ENCODE peak calls at places on chromosomes 1 and 21, in five cellular contexts. F is psoas muscle, T is HCT116, I is fibroblast of lung, Y is right atrium auricular region. A is an unnamed sample.

GRCh38 chr1:12159826-12160225 is 7.0 kb upstream of the TNFRSF1B start:
- DNase-seq in T (peak; percentile 47), Y (no peak), F (no peak), I (no peak), A (no peak)

GRCh38 chr1:6260433-6260934 is 414 bp downstream of the GPR153 start:
- DNase-seq in I (no peak), T (no peak), F (peak; percentile 57), Y (no peak), A (no peak)

GRCh38 chr1:230794431-230794830 is 47.2 kb downstream of the CAPN9 start:
- DNase-seq in T (no peak), I (no peak), F (no peak), Y (no peak), A (no peak)

GRCh38 chr1:43239484-43239883 is 30.3 kb upstream of the TMEM125 start:
- DNase-seq in F (no peak), Y (no peak), T (no peak), I (no peak), A (no peak)

GRCh38 chr1:147612366-147612765 is 58.0 kb downstream of the ACP6 start:
- DNase-seq in T (no peak), Y (no peak), I (no peak), F (no peak), A (no peak)

GRCh38 chr1:181133441-181133951 is 45.0 kb downstream of the IER5 start:
- DNase-seq in F (no peak), Y (no peak), T (no peak), I (no peak), A (no peak)

GRCh38 chr1:23168079-23168461 is 586 bp downstream of the LUZP1 start:
- DNase-seq in F (peak; percentile 31), T (no peak), Y (peak; percentile 43), I (no peak), A (no peak)

GRCh38 chr1:30416221-30416820 is 307.1 kb downstream of the MATN1 start:
- DNase-seq in Y (no peak), F (no peak), I (no peak), T (no peak), A (no peak)

GRCh38 chr1:116991918-116992317 is 9.6 kb upstream of the CD101 start:
- DNase-seq in T (no peak), F (no peak), Y (no peak), I (no peak), A (no peak)

GRCh38 chr1:55962472-55962871 is 616.9 kb downstream of the PLPP3 start:
- DNase-seq in I (no peak), Y (no peak), F (no peak), T (no peak), A (no peak)

GRCh38 chr1:236800002-236800620 is 5.0 kb downstream of the MTR start:
- DNase-seq in Y (no peak), F (no peak), I (peak; percentile 22), T (no peak), A (no peak)

GRCh38 chr1:5858246-5858645 is 134.0 kb downstream of the NPHP4 start:
- DNase-seq in Y (no peak), I (no peak), F (no peak), T (no peak), A (no peak)

GRCh38 chr1:46654012-46654411 is 14.2 kb downstream of the ATPAF1 start:
- DNase-seq in T (no peak), F (no peak), I (no peak), Y (no peak), A (no peak)

GRCh38 chr1:217847643-217848042 is 216.5 kb downstream of the SPATA17 start:
- DNase-seq in T (no peak), F (no peak), I (no peak), Y (no peak), A (no peak)

GRCh38 chr1:3668585-3669300 is 16.4 kb downstream of the TP73 start:
- DNase-seq in Y (no peak), T (peak; percentile 49), I (no peak), F (peak; percentile 80), A (no peak)
- TF ChIP-seq CTCF in Y (no peak), T (no peak), I (no peak), F (no peak), A (no peak)

DNA sequence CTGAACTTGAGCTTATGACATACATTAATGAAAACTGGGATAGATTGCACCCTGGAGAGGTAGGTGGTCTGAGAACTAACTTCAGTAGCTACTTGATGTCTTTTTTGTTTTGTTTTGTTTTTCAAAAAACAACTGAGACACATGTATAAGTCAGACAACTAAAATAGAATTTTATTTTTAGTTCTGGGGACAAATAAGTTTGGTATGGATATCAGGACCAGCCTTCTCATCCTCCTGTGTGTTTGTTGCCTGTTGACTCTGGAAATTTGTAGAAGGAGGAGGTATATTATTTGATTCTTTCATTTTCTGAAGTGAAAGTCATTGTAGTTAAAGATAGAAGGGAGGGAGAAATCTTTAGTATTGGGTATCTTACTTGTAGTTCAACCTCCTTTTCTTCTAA is 41.5 kb downstream of the MTF2 start:
- DNase-seq in T (no peak), Y (no peak), F (no peak), I (no peak), A (no peak)
- H3K36me3 ChIP-seq in T (peaks cover 31% of the 10 kb centered on the region), Y (peaks cover 29% of the 10 kb centered on the region), F (peaks cover 36% of the 10 kb centered on the region), I (no peaks in the 10 kb centered on the region), A (no peaks in the 10 kb centered on the region)

GRCh38 chr1:176877557-176877956 is 287.0 kb downstream of the ASTN1 start:
- DNase-seq in T (no peak), I (no peak), Y (no peak), F (no peak), A (no peak)

GRCh38 chr1:176878750-176879536 is 285.6 kb downstream of the ASTN1 start:
- DNase-seq in T (no peak), F (no peak), I (no peak), Y (no peak), A (no peak)

GRCh38 chr1:176879784-176880620 is 284.5 kb downstream of the ASTN1 start:
- DNase-seq in T (no peak), I (no peak), F (no peak), Y (no peak), A (no peak)

GRCh38 chr1:176884286-176884685 is 280.2 kb downstream of the ASTN1 start:
- DNase-seq in Y (no peak), F (no peak), I (no peak), T (no peak), A (no peak)

DNA sequence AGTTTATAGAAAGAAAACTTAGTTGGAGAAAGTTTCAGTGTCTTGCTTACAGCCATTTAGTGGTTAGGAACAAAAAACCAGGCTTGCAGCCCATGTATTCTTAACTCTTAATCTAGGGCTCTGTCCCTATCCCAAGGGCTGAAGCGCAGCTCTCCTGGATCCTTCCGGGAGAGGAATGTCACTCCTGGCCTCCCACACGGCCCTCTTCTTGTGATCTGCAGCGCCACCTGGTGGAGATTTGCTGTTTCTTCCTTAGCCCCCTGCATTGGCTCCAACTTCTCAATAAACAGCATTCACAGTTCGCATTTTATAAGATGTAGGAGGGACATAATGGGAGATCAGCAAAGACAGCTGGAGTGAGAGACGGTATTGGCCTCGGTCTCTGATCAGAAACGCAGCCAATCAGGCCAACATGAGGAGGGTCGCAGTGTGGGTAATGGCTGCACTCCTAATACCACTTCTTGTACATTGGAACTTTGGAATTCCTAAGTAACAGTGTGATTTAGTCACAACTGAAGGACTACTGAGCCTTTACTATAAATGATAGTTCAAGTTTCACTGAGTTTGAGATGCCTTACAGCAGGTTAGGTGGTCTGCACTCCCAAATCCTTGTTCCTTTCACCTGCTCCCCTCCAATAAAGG is 283.4 kb downstream of the ASTN1 start:
- DNase-seq in T (peak; percentile 51), F (peak; percentile 65), I (peak; percentile 58), Y (peak; percentile 72), A (no peak)
- H3K4me3 ChIP-seq in T (no peak overlapping the region), F (no peak overlapping the region), I (no peak overlapping the region), Y (no peak overlapping the region), A (no peak overlapping the region)

GRCh38 chr1:2230781-2231666 is 2.9 kb downstream of the SKI start:
- DNase-seq in I (no peak), T (no peak), Y (no peak), F (no peak), A (no peak)

GRCh38 chr1:2228684-2229031 is 539 bp downstream of the SKI start:
- DNase-seq in T (no peak), I (no peak), F (no peak), Y (no peak), A (no peak)

GRCh38 chr1:2229032-2229920 is 1.2 kb downstream of the SKI start:
- DNase-seq in T (no peak), I (peak; percentile 67), F (peak; percentile 86), Y (no peak), A (no peak)

GRCh38 chr1:2231667-2232254 is 3.6 kb downstream of the SKI start:
- DNase-seq in I (peak; percentile 72), F (peak; percentile 88), T (no peak), Y (peak; percentile 95), A (no peak)

GRCh38 chr1:2229921-2230700 is 2.0 kb downstream of the SKI start:
- DNase-seq in Y (no peak), I (peak; percentile 65), T (no peak), F (peak; percentile 61), A (no peak)
- TF ChIP-seq CTCF in Y (no peak), I (no peak), T (no peak), F (no peak), A (no peak)

DNA sequence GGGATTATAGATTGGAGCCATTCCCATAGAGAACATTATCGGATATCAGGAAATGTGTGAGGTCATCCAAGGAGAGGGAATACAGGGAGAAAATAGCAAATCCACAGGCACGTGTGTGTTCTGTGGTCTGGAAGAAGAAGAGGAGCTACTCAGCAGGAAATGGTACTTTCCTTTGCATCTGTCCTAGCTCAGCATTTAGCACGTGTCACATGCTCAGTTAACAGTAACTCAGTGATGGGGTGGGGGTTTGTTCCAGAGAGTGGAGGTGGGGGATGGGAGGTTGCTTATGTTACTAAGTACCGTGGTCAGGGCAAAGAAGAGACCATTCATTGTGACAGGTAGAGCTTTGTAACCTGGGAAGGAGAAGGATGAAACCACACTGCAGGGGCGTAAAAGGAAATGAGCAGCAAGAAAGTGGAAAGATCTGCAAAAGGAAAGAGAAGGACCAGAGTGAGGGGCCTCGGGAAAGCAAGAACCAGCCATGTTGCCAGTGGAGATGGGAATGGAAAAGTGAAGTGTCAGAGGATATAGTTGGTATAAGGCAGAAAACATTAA is 100.4 kb downstream of the ATP5PO start:
- DNase-seq in T (no peak), Y (no peak), I (no peak), F (no peak), A (no peak)
- H3K36me3 ChIP-seq in T (peaks cover 1% of the 10 kb centered on the region), Y (peaks cover 39% of the 10 kb centered on the region), I (peaks cover 12% of the 10 kb centered on the region), F (peaks cover 51% of the 10 kb centered on the region), A (no peaks in the 10 kb centered on the region)

A was measured in kidney epithelial cell.